ENCODE peak calls at places on chromosomes 12 and 14, in nine cellular contexts. One of them, this sample, is unnamed.
A peak's percentile ranks its signal among the peaks of the same experiment; 100 is the strongest.

GRCh38 chr12:51636581-51636980 is 45.5 kb downstream of the SCN8A start:
- DNase-seq in mammary epithelial cell: peak; percentile 69
- DNase-seq in SW 1271: no peak
- DNase-seq in OCI-M1: peak; percentile 8
- DNase-seq in HT1080: no peak
- DNase-seq in tibial artery: no peak
- DNase-seq in stimulated activated CD8-positive, alpha-beta memory T cell treated with anti-CD3 and anti-CD28 coated beads, Interleukin-12 subunit alpha, Interleukin-12 subunit beta, amount 100 ng/mL, for 4 hours: no peak
- DNase-seq in brain pericyte: no peak
- DNase-seq in T-helper 22 cell: no peak
- DNase-seq in this sample: peak; percentile 50

GRCh38 chr12:54068423-54069070 is 14.9 kb downstream of the HOXC4 start:
- DNase-seq in SW 1271: no peak
- DNase-seq in mammary epithelial cell: peak; percentile 70
- DNase-seq in brain pericyte: no peak
- DNase-seq in stimulated activated CD8-positive, alpha-beta memory T cell treated with anti-CD3 and anti-CD28 coated beads, Interleukin-12 subunit alpha, Interleukin-12 subunit beta, amount 100 ng/mL, for 4 hours: no peak
- DNase-seq in HT1080: no peak
- DNase-seq in T-helper 22 cell: no peak
- DNase-seq in OCI-M1: no peak
- DNase-seq in tibial artery: no peak
- DNase-seq in this sample: no peak

GRCh38 chr12:102873077-102873476 is 44.0 kb downstream of the PAH start:
- DNase-seq in HT1080: peak; percentile 68
- DNase-seq in mammary epithelial cell: no peak
- DNase-seq in SW 1271: no peak
- DNase-seq in brain pericyte: no peak
- DNase-seq in tibial artery: no peak
- DNase-seq in stimulated activated CD8-positive, alpha-beta memory T cell treated with anti-CD3 and anti-CD28 coated beads, Interleukin-12 subunit alpha, Interleukin-12 subunit beta, amount 100 ng/mL, for 4 hours: no peak
- DNase-seq in T-helper 22 cell: no peak
- DNase-seq in OCI-M1: no peak
- DNase-seq in this sample: no peak

GRCh38 chr12:75781532-75782046 is 250.0 kb downstream of the PHLDA1 start:
- DNase-seq in HT1080: peak; percentile 89
- DNase-seq in T-helper 22 cell: no peak
- DNase-seq in brain pericyte: no peak
- DNase-seq in SW 1271: peak; percentile 36
- DNase-seq in OCI-M1: peak; percentile 86
- DNase-seq in mammary epithelial cell: peak; percentile 81
- DNase-seq in tibial artery: no peak
- DNase-seq in stimulated activated CD8-positive, alpha-beta memory T cell treated with anti-CD3 and anti-CD28 coated beads, Interleukin-12 subunit alpha, Interleukin-12 subunit beta, amount 100 ng/mL, for 4 hours: no peak
- DNase-seq in this sample: peak; percentile 87

GRCh38 chr12:22535478-22535877 is 8.9 kb downstream of the C2CD5 start:
- DNase-seq in tibial artery: no peak
- DNase-seq in HT1080: no peak
- DNase-seq in stimulated activated CD8-positive, alpha-beta memory T cell treated with anti-CD3 and anti-CD28 coated beads, Interleukin-12 subunit alpha, Interleukin-12 subunit beta, amount 100 ng/mL, for 4 hours: no peak
- DNase-seq in mammary epithelial cell: no peak
- DNase-seq in OCI-M1: no peak
- DNase-seq in T-helper 22 cell: no peak
- DNase-seq in SW 1271: no peak
- DNase-seq in brain pericyte: no peak
- DNase-seq in this sample: no peak

GRCh38 chr12:80190001-80190400 is 90.7 kb downstream of the OTOGL start:
- DNase-seq in SW 1271: no peak
- DNase-seq in T-helper 22 cell: no peak
- DNase-seq in mammary epithelial cell: no peak
- DNase-seq in OCI-M1: no peak
- DNase-seq in tibial artery: no peak
- DNase-seq in stimulated activated CD8-positive, alpha-beta memory T cell treated with anti-CD3 and anti-CD28 coated beads, Interleukin-12 subunit alpha, Interleukin-12 subunit beta, amount 100 ng/mL, for 4 hours: no peak
- DNase-seq in brain pericyte: no peak
- DNase-seq in HT1080: no peak
- DNase-seq in this sample: no peak

GRCh38 chr12:46266382-46266791 is 2.5 kb downstream of the SLC38A1 start:
- DNase-seq in OCI-M1: no peak
- DNase-seq in SW 1271: peak; percentile 49
- DNase-seq in T-helper 22 cell: peak; percentile 38
- DNase-seq in mammary epithelial cell: peak; percentile 69
- DNase-seq in tibial artery: peak; percentile 31
- DNase-seq in brain pericyte: no peak
- DNase-seq in stimulated activated CD8-positive, alpha-beta memory T cell treated with anti-CD3 and anti-CD28 coated beads, Interleukin-12 subunit alpha, Interleukin-12 subunit beta, amount 100 ng/mL, for 4 hours: no peak
- DNase-seq in HT1080: peak; percentile 71
- DNase-seq in this sample: no peak

GRCh38 chr12:118495296-118495695 is 118.9 kb downstream of the SUDS3 start:
- DNase-seq in HT1080: no peak
- DNase-seq in SW 1271: no peak
- DNase-seq in tibial artery: no peak
- DNase-seq in stimulated activated CD8-positive, alpha-beta memory T cell treated with anti-CD3 and anti-CD28 coated beads, Interleukin-12 subunit alpha, Interleukin-12 subunit beta, amount 100 ng/mL, for 4 hours: no peak
- DNase-seq in brain pericyte: no peak
- DNase-seq in OCI-M1: no peak
- DNase-seq in mammary epithelial cell: no peak
- DNase-seq in T-helper 22 cell: no peak
- DNase-seq in this sample: no peak

GRCh38 chr14:68977137-68977740 is 1.9 kb downstream of the ACTN1 start:
- DNase-seq in brain pericyte: no peak
- DNase-seq in SW 1271: no peak
- DNase-seq in T-helper 22 cell: no peak
- DNase-seq in mammary epithelial cell: no peak
- DNase-seq in tibial artery: peak; percentile 36
- DNase-seq in stimulated activated CD8-positive, alpha-beta memory T cell treated with anti-CD3 and anti-CD28 coated beads, Interleukin-12 subunit alpha, Interleukin-12 subunit beta, amount 100 ng/mL, for 4 hours: no peak
- DNase-seq in HT1080: no peak
- DNase-seq in OCI-M1: no peak
- DNase-seq in this sample: no peak

GRCh38 chr12:27801630-27802029 is 21.6 kb upstream of the MANSC4 start:
- DNase-seq in HT1080: no peak
- DNase-seq in tibial artery: no peak
- DNase-seq in stimulated activated CD8-positive, alpha-beta memory T cell treated with anti-CD3 and anti-CD28 coated beads, Interleukin-12 subunit alpha, Interleukin-12 subunit beta, amount 100 ng/mL, for 4 hours: no peak
- DNase-seq in SW 1271: no peak
- DNase-seq in OCI-M1: no peak
- DNase-seq in T-helper 22 cell: no peak
- DNase-seq in mammary epithelial cell: no peak
- DNase-seq in brain pericyte: no peak
- DNase-seq in this sample: no peak

GRCh38 chr14:104087505-104087904 is 2.0 kb downstream of the ASPG start:
- DNase-seq in tibial artery: no peak
- DNase-seq in SW 1271: no peak
- DNase-seq in T-helper 22 cell: no peak
- DNase-seq in stimulated activated CD8-positive, alpha-beta memory T cell treated with anti-CD3 and anti-CD28 coated beads, Interleukin-12 subunit alpha, Interleukin-12 subunit beta, amount 100 ng/mL, for 4 hours: no peak
- DNase-seq in HT1080: no peak
- DNase-seq in mammary epithelial cell: no peak
- DNase-seq in OCI-M1: no peak
- DNase-seq in brain pericyte: no peak
- DNase-seq in this sample: no peak

GRCh38 chr12:111218499-111218898 is 150.4 kb downstream of the PHETA1 start:
- DNase-seq in brain pericyte: no peak
- DNase-seq in OCI-M1: no peak
- DNase-seq in mammary epithelial cell: no peak
- DNase-seq in tibial artery: no peak
- DNase-seq in SW 1271: no peak
- DNase-seq in stimulated activated CD8-positive, alpha-beta memory T cell treated with anti-CD3 and anti-CD28 coated beads, Interleukin-12 subunit alpha, Interleukin-12 subunit beta, amount 100 ng/mL, for 4 hours: no peak
- DNase-seq in HT1080: no peak
- DNase-seq in T-helper 22 cell: no peak
- DNase-seq in this sample: no peak

GRCh38 chr14:104383088-104383805 is 196.3 kb upstream of the C14orf180 start:
- DNase-seq in stimulated activated CD8-positive, alpha-beta memory T cell treated with anti-CD3 and anti-CD28 coated beads, Interleukin-12 subunit alpha, Interleukin-12 subunit beta, amount 100 ng/mL, for 4 hours: no peak
- DNase-seq in HT1080: no peak
- DNase-seq in mammary epithelial cell: no peak
- DNase-seq in SW 1271: no peak
- DNase-seq in tibial artery: peak; percentile 3
- DNase-seq in brain pericyte: no peak
- DNase-seq in OCI-M1: no peak
- DNase-seq in T-helper 22 cell: no peak
- DNase-seq in this sample: no peak

GRCh38 chr12:123389560-123390351 is 5.8 kb downstream of the KMT5A start:
- DNase-seq in T-helper 22 cell: peak; percentile 4
- DNase-seq in brain pericyte: no peak
- DNase-seq in SW 1271: no peak
- DNase-seq in OCI-M1: peak; percentile 38
- DNase-seq in mammary epithelial cell: peak; percentile 50
- DNase-seq in HT1080: no peak
- DNase-seq in stimulated activated CD8-positive, alpha-beta memory T cell treated with anti-CD3 and anti-CD28 coated beads, Interleukin-12 subunit alpha, Interleukin-12 subunit beta, amount 100 ng/mL, for 4 hours: peak; percentile 7
- DNase-seq in tibial artery: no peak
- DNase-seq in this sample: no peak

GRCh38 chr12:13135336-13136178 is 32.1 kb upstream of the GSG1 start:
- DNase-seq in brain pericyte: peak; percentile 40
- DNase-seq in tibial artery: peak; percentile 80
- DNase-seq in HT1080: peak; percentile 88
- DNase-seq in stimulated activated CD8-positive, alpha-beta memory T cell treated with anti-CD3 and anti-CD28 coated beads, Interleukin-12 subunit alpha, Interleukin-12 subunit beta, amount 100 ng/mL, for 4 hours: no peak
- DNase-seq in mammary epithelial cell: peak; percentile 96
- DNase-seq in T-helper 22 cell: no peak
- DNase-seq in OCI-M1: no peak
- DNase-seq in SW 1271: peak; percentile 57
- DNase-seq in this sample: peak; percentile 84

GRCh38 chr12:64237382-64237781 is 15.3 kb upstream of the KICS2 start:
- DNase-seq in stimulated activated CD8-positive, alpha-beta memory T cell treated with anti-CD3 and anti-CD28 coated beads, Interleukin-12 subunit alpha, Interleukin-12 subunit beta, amount 100 ng/mL, for 4 hours: no peak
- DNase-seq in mammary epithelial cell: no peak
- DNase-seq in T-helper 22 cell: no peak
- DNase-seq in tibial artery: no peak
- DNase-seq in SW 1271: no peak
- DNase-seq in HT1080: no peak
- DNase-seq in brain pericyte: no peak
- DNase-seq in OCI-M1: no peak
- DNase-seq in this sample: no peak

GRCh38 chr14:24816011-24816928 is 182.3 kb upstream of the GZMB start:
- DNase-seq in tibial artery: no peak
- DNase-seq in SW 1271: no peak
- DNase-seq in brain pericyte: no peak
- DNase-seq in mammary epithelial cell: peak; percentile 83
- DNase-seq in OCI-M1: no peak
- DNase-seq in T-helper 22 cell: no peak
- DNase-seq in stimulated activated CD8-positive, alpha-beta memory T cell treated with anti-CD3 and anti-CD28 coated beads, Interleukin-12 subunit alpha, Interleukin-12 subunit beta, amount 100 ng/mL, for 4 hours: no peak
- DNase-seq in HT1080: no peak
- DNase-seq in this sample: no peak

GRCh38 chr12:5489760-5490432 is 58.0 kb downstream of the NTF3 start:
- DNase-seq in SW 1271: no peak
- DNase-seq in OCI-M1: no peak
- DNase-seq in HT1080: no peak
- DNase-seq in mammary epithelial cell: no peak
- DNase-seq in stimulated activated CD8-positive, alpha-beta memory T cell treated with anti-CD3 and anti-CD28 coated beads, Interleukin-12 subunit alpha, Interleukin-12 subunit beta, amount 100 ng/mL, for 4 hours: no peak
- DNase-seq in tibial artery: peak; percentile 45
- DNase-seq in T-helper 22 cell: no peak
- DNase-seq in brain pericyte: no peak
- DNase-seq in this sample: no peak

GRCh38 chr14:104878582-104878981 is 13.5 kb downstream of the CEP170B start:
- DNase-seq in SW 1271: no peak
- DNase-seq in brain pericyte: no peak
- DNase-seq in T-helper 22 cell: no peak
- DNase-seq in HT1080: no peak
- DNase-seq in tibial artery: no peak
- DNase-seq in mammary epithelial cell: no peak
- DNase-seq in OCI-M1: no peak
- DNase-seq in stimulated activated CD8-positive, alpha-beta memory T cell treated with anti-CD3 and anti-CD28 coated beads, Interleukin-12 subunit alpha, Interleukin-12 subunit beta, amount 100 ng/mL, for 4 hours: no peak
- DNase-seq in this sample: no peak

GRCh38 chr12:69732088-69732487 is 6.6 kb upstream of the RAB3IP start:
- DNase-seq in SW 1271: no peak
- DNase-seq in tibial artery: no peak
- DNase-seq in T-helper 22 cell: no peak
- DNase-seq in mammary epithelial cell: peak; percentile 83
- DNase-seq in stimulated activated CD8-positive, alpha-beta memory T cell treated with anti-CD3 and anti-CD28 coated beads, Interleukin-12 subunit alpha, Interleukin-12 subunit beta, amount 100 ng/mL, for 4 hours: no peak
- DNase-seq in OCI-M1: no peak
- DNase-seq in brain pericyte: no peak
- DNase-seq in HT1080: peak; percentile 49
- DNase-seq in this sample: no peak

GRCh38 chr14:102074415-102074964 is 12.4 kb downstream of the HSP90AA1 start:
- DNase-seq in tibial artery: no peak
- DNase-seq in OCI-M1: no peak
- DNase-seq in SW 1271: no peak
- DNase-seq in HT1080: no peak
- DNase-seq in mammary epithelial cell: no peak
- DNase-seq in T-helper 22 cell: no peak
- DNase-seq in brain pericyte: no peak
- DNase-seq in stimulated activated CD8-positive, alpha-beta memory T cell treated with anti-CD3 and anti-CD28 coated beads, Interleukin-12 subunit alpha, Interleukin-12 subunit beta, amount 100 ng/mL, for 4 hours: no peak
- DNase-seq in this sample: no peak

GRCh38 chr14:61260939-61261776 is 20.0 kb downstream of the TMEM30B start:
- DNase-seq in HT1080: peak; percentile 51
- DNase-seq in tibial artery: no peak
- DNase-seq in stimulated activated CD8-positive, alpha-beta memory T cell treated with anti-CD3 and anti-CD28 coated beads, Interleukin-12 subunit alpha, Interleukin-12 subunit beta, amount 100 ng/mL, for 4 hours: no peak
- DNase-seq in T-helper 22 cell: no peak
- DNase-seq in OCI-M1: no peak
- DNase-seq in brain pericyte: peak; percentile 78
- DNase-seq in mammary epithelial cell: peak; percentile 16
- DNase-seq in SW 1271: no peak
- DNase-seq in this sample: no peak

GRCh38 chr12:76031081-76031413 is 529 bp downstream of the PHLDA1 start:
- DNase-seq in stimulated activated CD8-positive, alpha-beta memory T cell treated with anti-CD3 and anti-CD28 coated beads, Interleukin-12 subunit alpha, Interleukin-12 subunit beta, amount 100 ng/mL, for 4 hours: no peak
- DNase-seq in HT1080: no peak
- DNase-seq in T-helper 22 cell: no peak
- DNase-seq in SW 1271: no peak
- DNase-seq in brain pericyte: no peak
- DNase-seq in tibial artery: peak; percentile 31
- DNase-seq in OCI-M1: no peak
- DNase-seq in mammary epithelial cell: no peak
- DNase-seq in this sample: no peak

GRCh38 chr12:91774471-91774921 is 371.1 kb downstream of the BTG1 start:
- DNase-seq in mammary epithelial cell: peak; percentile 49
- DNase-seq in T-helper 22 cell: no peak
- DNase-seq in tibial artery: no peak
- DNase-seq in OCI-M1: peak; percentile 57
- DNase-seq in stimulated activated CD8-positive, alpha-beta memory T cell treated with anti-CD3 and anti-CD28 coated beads, Interleukin-12 subunit alpha, Interleukin-12 subunit beta, amount 100 ng/mL, for 4 hours: no peak
- DNase-seq in HT1080: peak; percentile 5
- DNase-seq in brain pericyte: no peak
- DNase-seq in SW 1271: no peak
- DNase-seq in this sample: peak; percentile 7

GRCh38 chr12:67457136-67457535 is 188.0 kb downstream of the CAND1 start:
- DNase-seq in OCI-M1: no peak
- DNase-seq in brain pericyte: no peak
- DNase-seq in tibial artery: no peak
- DNase-seq in stimulated activated CD8-positive, alpha-beta memory T cell treated with anti-CD3 and anti-CD28 coated beads, Interleukin-12 subunit alpha, Interleukin-12 subunit beta, amount 100 ng/mL, for 4 hours: no peak
- DNase-seq in SW 1271: no peak
- DNase-seq in mammary epithelial cell: no peak
- DNase-seq in HT1080: no peak
- DNase-seq in T-helper 22 cell: no peak
- DNase-seq in this sample: no peak

GRCh38 chr12:7375145-7375543 is 68.8 kb downstream of the CD163L1 start:
- DNase-seq in T-helper 22 cell: no peak
- DNase-seq in OCI-M1: no peak
- DNase-seq in HT1080: no peak
- DNase-seq in brain pericyte: no peak
- DNase-seq in tibial artery: no peak
- DNase-seq in SW 1271: no peak
- DNase-seq in stimulated activated CD8-positive, alpha-beta memory T cell treated with anti-CD3 and anti-CD28 coated beads, Interleukin-12 subunit alpha, Interleukin-12 subunit beta, amount 100 ng/mL, for 4 hours: no peak
- DNase-seq in mammary epithelial cell: peak; percentile 9
- DNase-seq in this sample: no peak

GRCh38 chr12:15472036-15472435 is 149.7 kb downstream of the PTPRO start:
- DNase-seq in tibial artery: no peak
- DNase-seq in T-helper 22 cell: no peak
- DNase-seq in brain pericyte: no peak
- DNase-seq in mammary epithelial cell: peak; percentile 80
- DNase-seq in OCI-M1: no peak
- DNase-seq in SW 1271: no peak
- DNase-seq in stimulated activated CD8-positive, alpha-beta memory T cell treated with anti-CD3 and anti-CD28 coated beads, Interleukin-12 subunit alpha, Interleukin-12 subunit beta, amount 100 ng/mL, for 4 hours: no peak
- DNase-seq in HT1080: no peak
- DNase-seq in this sample: peak; percentile 17

GRCh38 chr12:42587564-42588307 is 1.8 kb downstream of the PRICKLE1 start:
- DNase-seq in brain pericyte: no peak
- DNase-seq in SW 1271: no peak
- DNase-seq in mammary epithelial cell: no peak
- DNase-seq in stimulated activated CD8-positive, alpha-beta memory T cell treated with anti-CD3 and anti-CD28 coated beads, Interleukin-12 subunit alpha, Interleukin-12 subunit beta, amount 100 ng/mL, for 4 hours: no peak
- DNase-seq in tibial artery: no peak
- DNase-seq in HT1080: no peak
- DNase-seq in OCI-M1: peak; percentile 26
- DNase-seq in T-helper 22 cell: no peak
- DNase-seq in this sample: no peak

GRCh38 chr12:91974541-91974940 is 171.1 kb downstream of the BTG1 start:
- DNase-seq in tibial artery: no peak
- DNase-seq in mammary epithelial cell: no peak
- DNase-seq in stimulated activated CD8-positive, alpha-beta memory T cell treated with anti-CD3 and anti-CD28 coated beads, Interleukin-12 subunit alpha, Interleukin-12 subunit beta, amount 100 ng/mL, for 4 hours: no peak
- DNase-seq in SW 1271: no peak
- DNase-seq in brain pericyte: no peak
- DNase-seq in T-helper 22 cell: no peak
- DNase-seq in OCI-M1: no peak
- DNase-seq in HT1080: no peak
- DNase-seq in this sample: no peak

GRCh38 chr12:49903700-49904423 is at the start of gene FAIM2:
- DNase-seq in OCI-M1: no peak
- DNase-seq in tibial artery: peak; percentile 56
- DNase-seq in T-helper 22 cell: peak; percentile 16
- DNase-seq in stimulated activated CD8-positive, alpha-beta memory T cell treated with anti-CD3 and anti-CD28 coated beads, Interleukin-12 subunit alpha, Interleukin-12 subunit beta, amount 100 ng/mL, for 4 hours: peak; percentile 24
- DNase-seq in mammary epithelial cell: no peak
- DNase-seq in brain pericyte: peak; percentile 26
- DNase-seq in SW 1271: no peak
- DNase-seq in HT1080: no peak
- DNase-seq in this sample: no peak

GRCh38 chr12:24979286-24979685 is 30.4 kb upstream of the BCAT1 start:
- DNase-seq in OCI-M1: peak; percentile 66
- DNase-seq in SW 1271: no peak
- DNase-seq in mammary epithelial cell: no peak
- DNase-seq in stimulated activated CD8-positive, alpha-beta memory T cell treated with anti-CD3 and anti-CD28 coated beads, Interleukin-12 subunit alpha, Interleukin-12 subunit beta, amount 100 ng/mL, for 4 hours: no peak
- DNase-seq in HT1080: no peak
- DNase-seq in T-helper 22 cell: no peak
- DNase-seq in tibial artery: no peak
- DNase-seq in brain pericyte: no peak
- DNase-seq in this sample: no peak